ENCODE peak calls at places on chromosomes 1 and 21, in seven cellular contexts. T is H1, O is GM12891, H is K562, Z is SK-N-SH, N is GM12878, J is HepG2. U is an unnamed sample.

GRCh38 chr1:210384625-210385024 is 55.9 kb downstream of the HHAT start:
- DNase-seq in T (no peak), J (no peak), H (no peak), O (no peak), Z (no peak), N (no peak), U (no peak)

GRCh38 chr1:40014812-40015594 is 25.5 kb upstream of the CAP1 start:
- DNase-seq in O (no peak), J (no peak), N (no peak), T (no peak), Z (no peak), H (no peak), U (no peak)

GRCh38 chr1:169184812-169185211 is 78.3 kb downstream of the ATP1B1 start:
- DNase-seq in Z (no peak), J (no peak), O (no peak), T (no peak), N (no peak), H (no peak), U (no peak)

GRCh38 chr1:196400478-196401453 is 207.5 kb downstream of the KCNT2 start:
- DNase-seq in H (no peak), J (peak), O (no peak), T (no peak), N (no peak), Z (no peak), U (no peak)

GRCh38 chr1:177355575-177355974 is 184.8 kb downstream of the BRINP2 start:
- DNase-seq in Z (peak), O (no peak), N (no peak), J (peak), H (no peak), T (no peak), U (no peak)

GRCh38 chr1:24276791-24277190 is 42.4 kb upstream of the GRHL3 start:
- DNase-seq in O (no peak), Z (no peak), J (peak), N (no peak), T (no peak), H (no peak), U (no peak)

GRCh38 chr1:94321662-94322061 is 84.3 kb upstream of the ARHGAP29 start:
- DNase-seq in T (no peak), N (no peak), Z (peak), H (no peak), J (no peak), O (no peak), U (no peak)

GRCh38 chr21:21146587-21147373 is 148.6 kb downstream of the NCAM2 start:
- DNase-seq in Z (no peak), N (no peak), T (no peak), J (no peak), O (no peak), H (peak), U (no peak)

GRCh38 chr1:150874455-150875196 is 1.8 kb downstream of the ARNT start:
- DNase-seq in O (no peak), Z (no peak), H (no peak), T (no peak), N (no peak), J (no peak), U (no peak)

GRCh38 chr1:245871881-245872280 is 635.2 kb downstream of the SMYD3 start:
- DNase-seq in N (no peak), Z (no peak), T (no peak), H (no peak), J (no peak), O (no peak), U (no peak)

GRCh38 chr1:155128469-155128754 is 736 bp downstream of the EFNA1 start:
- DNase-seq in O (no peak), Z (no peak), H (no peak), N (no peak), T (no peak), J (no peak), U (no peak)

GRCh38 chr1:29921741-29922140 is 685.4 kb downstream of the PTPRU start:
- DNase-seq in T (no peak), Z (no peak), H (no peak), J (no peak), N (no peak), O (no peak), U (no peak)

GRCh38 chr1:1628656-1629429 is 3.1 kb upstream of the MMP23B start:
- DNase-seq in T (no peak), H (no peak), N (no peak), O (peak), J (no peak), Z (no peak), U (no peak)

GRCh38 chr1:204818998-204819397 is 51.7 kb upstream of the NFASC start:
- DNase-seq in O (no peak), J (no peak), H (no peak), N (no peak), Z (no peak), T (no peak), U (no peak)

GRCh38 chr21:39536835-39537234 is 75.9 kb upstream of the B3GALT5 start:
- DNase-seq in H (no peak), T (no peak), O (no peak), Z (no peak), J (no peak), N (no peak), U (no peak)

GRCh38 chr1:109270623-109271317 is 12.2 kb downstream of the PSRC1 start:
- DNase-seq in Z (no peak), N (no peak), J (no peak), H (no peak), O (no peak), T (no peak), U (no peak)

GRCh38 chr1:84117868-84118267 is 26.2 kb upstream of the PRKACB start:
- DNase-seq in N (no peak), T (no peak), Z (no peak), O (no peak), H (no peak), J (no peak), U (no peak)

GRCh38 chr1:43912607-43913006 is 21.0 kb upstream of the ARTN start:
- DNase-seq in Z (no peak), T (no peak), N (no peak), O (no peak), H (no peak), J (no peak), U (no peak)

GRCh38 chr21:35257413-35257812 is 208.3 kb upstream of the RUNX1 start:
- DNase-seq in O (no peak), J (no peak), H (no peak), N (no peak), T (no peak), Z (no peak), U (no peak)

GRCh38 chr1:240500681-240501080 is 111.3 kb downstream of the GREM2 start:
- DNase-seq in J (no peak), N (no peak), O (no peak), H (no peak), Z (no peak), T (no peak), U (no peak)

GRCh38 chr1:215819114-215819513 is 252.0 kb downstream of the KCTD3 start:
- DNase-seq in J (no peak), O (no peak), H (no peak), N (no peak), T (no peak), Z (no peak), U (no peak)

GRCh38 chr1:41498809-41499208 is 14.3 kb upstream of the EDN2 start:
- DNase-seq in T (no peak), N (no peak), O (no peak), H (no peak), Z (no peak), J (no peak), U (no peak)

GRCh38 chr1:8122160-8122476 is 96.0 kb upstream of the ERRFI1 start:
- DNase-seq in N (no peak), T (no peak), O (no peak), Z (no peak), H (peak), J (no peak), U (no peak)

GRCh38 chr1:21212126-21212525 is 35.4 kb upstream of the EIF4G3 start:
- DNase-seq in N (no peak), Z (no peak), J (peak), T (no peak), O (no peak), H (no peak), U (no peak)

GRCh38 chr1:156772728-156773497 is 5.6 kb downstream of the PRCC start:
- DNase-seq in H (no peak), N (no peak), J (no peak), T (no peak), O (no peak), Z (peak), U (no peak)

GRCh38 chr1:210691039-210691438 is 362.3 kb downstream of the HHAT start:
- DNase-seq in N (no peak), H (no peak), O (no peak), Z (no peak), T (no peak), J (no peak), U (no peak)

GRCh38 chr1:30842698-30843354 is 65.7 kb downstream of the SDC3 start:
- DNase-seq in N (no peak), H (no peak), T (no peak), O (no peak), J (no peak), Z (no peak), U (no peak)

GRCh38 chr1:65069186-65069585 is 78.8 kb upstream of the AK4 start:
- DNase-seq in J (no peak), N (no peak), H (no peak), O (no peak), T (no peak), Z (no peak), U (no peak)

GRCh38 chr1:235998812-235999211 is 66.1 kb downstream of the NID1 start:
- DNase-seq in Z (no peak), H (no peak), T (no peak), J (no peak), N (peak), O (no peak), U (no peak)

GRCh38 chr1:171107257-171107940 is 16.7 kb downstream of the FMO3 start:
- DNase-seq in T (no peak), N (no peak), Z (no peak), J (no peak), H (no peak), O (no peak), U (no peak)

GRCh38 chr21:36829116-36829515 is 130.2 kb downstream of the SIM2 start:
- DNase-seq in J (no peak), Z (no peak), T (no peak), O (no peak), H (no peak), N (no peak), U (no peak)

GRCh38 chr1:78301141-78301540 is 189.6 kb upstream of the PTGFR start:
- DNase-seq in T (no peak), Z (no peak), N (no peak), O (no peak), J (no peak), H (no peak), U (no peak)

GRCh38 chr1:54199151-54199764 is 572 bp downstream of the CYB5RL start:
- DNase-seq in Z (no peak), T (no peak), N (no peak), H (no peak), O (no peak), J (peak), U (no peak)

GRCh38 chr1:43541721-43542401 is 11.2 kb downstream of the PTPRF start:
- DNase-seq in H (no peak), T (no peak), Z (no peak), N (no peak), O (no peak), J (peak), U (no peak)

GRCh38 chr1:15958788-15959187 is 17.1 kb downstream of the ZBTB17 start:
- DNase-seq in J (no peak), H (no peak), O (no peak), N (no peak), Z (peak), T (no peak), U (no peak)

GRCh38 chr1:27928216-27928954 is 6.4 kb upstream of the SMPDL3B start:
- DNase-seq in N (no peak), J (peak), O (no peak), H (no peak), Z (no peak), T (no peak), U (no peak)

GRCh38 chr1:45954401-45954847 is 151.0 kb downstream of the MAST2 start:
- DNase-seq in O (no peak), Z (no peak), H (no peak), J (peak), N (no peak), T (no peak), U (no peak)

GRCh38 chr1:31666290-31666963 is 21.8 kb upstream of the PEF1 start:
- DNase-seq in J (no peak), O (no peak), Z (no peak), N (no peak), H (no peak), T (no peak), U (no peak)

GRCh38 chr1:17950728-17951127 is 156.9 kb upstream of the IGSF21 start:
- DNase-seq in H (no peak), O (no peak), Z (no peak), T (no peak), N (no peak), J (no peak), U (no peak)

GRCh38 chr1:17955302-17956285 is 152.0 kb upstream of the IGSF21 start:
- DNase-seq in Z (no peak), H (no peak), O (no peak), J (no peak), N (no peak), T (no peak), U (no peak)

GRCh38 chr1:17952506-17952905 is 155.1 kb upstream of the IGSF21 start:
- DNase-seq in N (no peak), J (no peak), H (no peak), T (no peak), O (no peak), Z (no peak), U (no peak)

GRCh38 chr1:17957588-17958267 is 149.9 kb upstream of the IGSF21 start:
- DNase-seq in N (no peak), T (no peak), O (no peak), J (no peak), H (no peak), Z (no peak), U (no peak)

DNA sequence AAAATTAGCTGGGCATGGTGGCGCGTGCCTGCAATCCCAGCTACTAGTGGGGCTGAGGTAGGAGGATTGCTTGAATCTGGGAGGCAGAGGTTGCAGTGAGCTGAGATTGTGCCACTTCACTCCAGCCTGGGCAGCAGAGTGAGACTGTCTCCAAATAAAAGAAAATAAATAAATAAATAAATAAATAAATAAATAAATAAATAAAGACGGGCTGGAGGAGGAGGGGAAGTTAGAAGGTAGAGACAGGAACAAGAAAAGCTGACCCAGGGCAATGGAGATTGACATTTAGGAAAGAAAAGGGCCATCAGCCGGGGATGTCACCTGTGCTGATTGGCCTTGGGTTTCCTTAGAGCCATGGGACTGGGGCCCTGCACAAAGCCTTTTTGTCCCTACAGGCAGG is 153.7 kb upstream of the IGSF21 start:
- DNase-seq in T (no peak), H (no peak), Z (no peak), O (no peak), J (no peak), N (no peak), U (no peak)
- TF ChIP-seq TAF1 in T (no peak), H (no peak), Z (no peak), O (no peak), J (no peak), N (no peak), U (no peak)

DNA sequence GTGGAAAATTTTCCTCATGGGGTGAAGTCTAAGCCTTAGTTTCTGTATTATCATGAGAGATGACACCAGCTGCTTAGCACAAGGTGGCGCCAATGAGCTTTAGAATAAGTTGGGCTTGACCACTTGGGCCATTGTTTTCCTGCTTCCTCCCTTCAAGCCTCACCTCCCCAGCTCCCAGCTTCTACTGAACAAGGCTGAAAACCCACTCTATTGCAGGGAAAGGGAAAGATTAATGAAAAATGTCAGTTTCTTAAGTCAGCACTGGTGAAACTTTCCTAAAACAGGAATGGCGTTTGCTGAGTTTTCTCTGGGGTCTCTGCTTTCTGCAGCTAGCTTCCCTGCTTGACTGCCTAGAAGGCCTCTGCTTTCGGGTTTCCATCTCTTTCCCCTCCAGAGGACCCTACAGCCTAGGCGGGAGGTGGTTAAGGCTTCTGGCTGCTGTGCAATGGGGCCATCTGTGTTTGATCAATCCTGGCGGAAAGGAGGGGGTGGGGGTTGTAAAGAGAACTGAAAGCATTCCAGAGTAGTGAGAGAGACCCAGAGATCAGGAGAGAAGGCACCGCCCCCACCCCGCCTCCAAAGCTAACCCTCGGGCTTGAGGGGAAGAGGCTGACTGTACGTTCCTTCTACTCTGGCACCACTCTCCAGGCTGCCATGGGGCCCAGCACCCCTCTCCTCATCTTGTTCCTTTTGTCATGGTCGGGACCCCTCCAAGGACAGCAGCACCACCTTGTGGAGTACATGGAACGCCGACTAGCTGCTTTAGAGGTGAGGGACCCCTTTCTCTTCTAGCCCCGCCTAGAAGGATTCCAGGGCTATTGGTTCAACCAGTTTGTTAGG is at the start of gene OLFML3:
- DNase-seq in H (peak), T (peak), N (peak), Z (peak), J (peak), O (peak), U (peak)
- TF ChIP-seq POLR2AphosphoS5 in H (no peak), T (no peak), N (no peak), Z (peak), J (no peak), O (no peak), U (no peak)

DNA sequence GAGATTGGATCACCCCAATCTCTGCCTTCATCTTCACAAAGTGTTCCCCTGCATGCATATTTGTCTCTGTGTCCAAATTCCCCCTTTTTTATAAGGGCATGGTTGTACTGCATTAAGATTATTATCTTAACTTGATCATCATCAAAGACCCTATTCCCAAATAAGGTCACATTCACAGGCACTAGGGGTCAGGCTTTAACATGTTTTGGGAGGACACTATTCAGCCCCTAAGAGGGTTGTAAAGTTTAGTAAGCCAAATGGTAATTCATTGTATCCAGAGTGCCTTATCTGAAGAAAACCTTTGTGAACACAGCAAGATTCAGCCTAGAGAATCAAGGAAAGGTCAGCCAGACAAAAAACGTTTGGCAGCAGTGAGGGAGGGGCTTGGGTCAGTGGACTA is 317.6 kb upstream of the PLD5 start:
- DNase-seq in Z (no peak), N (no peak), T (no peak), H (no peak), J (no peak), O (no peak), U (no peak)
- TF ChIP-seq TAF1 in Z (no peak), N (no peak), T (no peak), H (no peak), J (no peak), O (no peak), U (no peak)

GRCh38 chr1:157993179-157994080 is at the start of gene KIRREL1:
- DNase-seq in H (peak), O (no peak), T (no peak), Z (peak), J (no peak), N (no peak), U (no peak)
- TF ChIP-seq POLR2AphosphoS5 in H (no peak), O (no peak), T (no peak), Z (peak), J (no peak), N (no peak), U (no peak)

DNA sequence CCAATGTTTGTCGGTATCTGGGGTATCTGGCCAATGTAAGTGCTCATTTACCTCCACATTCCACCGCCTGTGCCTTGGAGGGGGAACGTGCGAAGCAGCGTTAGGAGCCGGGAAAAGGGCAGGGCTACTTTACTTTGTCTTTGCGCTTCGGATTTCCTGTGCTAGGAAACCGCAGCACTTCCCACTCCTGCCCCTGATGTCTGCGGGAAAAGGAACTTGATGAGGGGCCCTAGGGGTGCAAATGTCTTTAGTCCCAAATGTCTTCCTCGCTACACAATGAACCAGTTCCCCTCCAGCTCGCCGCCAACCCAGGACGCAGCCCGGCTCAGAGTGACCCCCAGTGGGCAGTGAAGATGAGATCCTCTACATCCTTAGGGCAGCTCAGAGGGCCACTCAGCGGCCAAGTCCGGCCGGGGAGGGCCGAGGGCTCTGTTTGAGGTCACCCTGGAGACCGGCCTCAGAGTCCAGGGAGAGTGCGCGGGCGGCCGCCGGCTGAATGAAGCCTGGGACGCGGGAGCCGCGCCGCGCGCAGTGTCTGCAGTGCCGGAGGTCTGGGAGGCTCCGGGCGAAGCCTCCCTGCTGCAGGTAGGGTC is at the start of gene DYNLT5:
- DNase-seq in J (no peak), N (no peak), O (no peak), T (no peak), H (no peak), Z (no peak), U (no peak)
- TF ChIP-seq TAF1 in J (no peak), N (no peak), O (no peak), T (no peak), H (no peak), Z (no peak), U (no peak)

DNA sequence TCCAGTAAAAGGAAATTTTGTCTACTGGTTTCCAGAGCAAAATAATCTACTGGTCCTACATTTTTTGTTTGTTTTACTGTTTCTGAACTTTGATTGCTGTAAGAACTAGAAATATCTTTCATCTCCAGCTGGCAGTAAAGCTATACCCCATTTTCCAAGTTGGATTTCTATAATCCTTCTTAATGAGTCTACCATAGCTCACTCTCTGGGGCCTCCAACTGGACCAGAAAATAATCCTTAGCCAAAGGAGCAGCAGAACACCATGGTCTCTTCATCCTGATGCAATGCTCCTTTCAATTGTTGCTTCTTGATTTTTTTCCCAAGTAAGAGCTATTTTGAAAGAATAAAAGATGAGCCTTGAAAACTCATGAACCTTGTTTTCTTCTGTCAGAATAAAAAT is 110.0 kb upstream of the COL11A1 start:
- DNase-seq in Z (no peak), H (no peak), J (no peak), O (no peak), N (no peak), T (no peak), U (no peak)
- TF ChIP-seq POLR2AphosphoS5 in Z (no peak), H (no peak), J (no peak), O (no peak), N (no peak), T (no peak), U (no peak)

GRCh38 chr1:10475510-10475909 is 760 bp downstream of the PEX14 start:
- DNase-seq in O (no peak), H (no peak), Z (peak), J (no peak), N (no peak), T (no peak), U (no peak)
- TF ChIP-seq TAF1 in O (no peak), H (no peak), Z (no peak), J (no peak), N (no peak), T (no peak), U (no peak)

U was measured in GM12892.